ENCODE peak calls at places on chromosomes 7 and 10, in five cellular contexts. H is BE2C, W is OCI-LY7, B is PC-9, D is cardiac muscle cell. L is an unnamed sample.

GRCh38 chr10:71694567-71694968 is 25.0 kb downstream of the C10orf105 start:
- DNase-seq in H (no peak), W (peak; percentile 95), B (no peak), D (no peak), L (no peak)

GRCh38 chr7:149569726-149570422 is 72.3 kb upstream of the ZNF746 start:
- DNase-seq in H (no peak), D (no peak), B (no peak), W (no peak), L (no peak)

GRCh38 chr10:16049050-16049449 is 188.7 kb upstream of the MINDY3 start:
- DNase-seq in W (no peak), B (no peak), D (no peak), H (no peak), L (no peak)

GRCh38 chr10:72502581-72502980 is 123.3 kb downstream of the MICU1 start:
- DNase-seq in B (no peak), W (no peak), H (no peak), D (no peak), L (no peak)

GRCh38 chr7:31883761-31884164 is 186.4 kb downstream of the PDE1C start:
- DNase-seq in B (no peak), H (no peak), D (peak; percentile 59), W (no peak), L (peak; percentile 52)

GRCh38 chr10:47104101-47104707 is 193.0 kb downstream of the PTPN20 start:
- DNase-seq in H (no peak), W (no peak), D (peak; percentile 61), B (no peak), L (no peak)

GRCh38 chr7:116678812-116679211 is 6.8 kb downstream of the MET start:
- DNase-seq in B (no peak), H (no peak), D (no peak), W (no peak), L (no peak)

GRCh38 chr7:134927076-134927475 is 59.2 kb upstream of the AGBL3 start:
- DNase-seq in D (no peak), H (no peak), W (no peak), B (no peak), L (no peak)

GRCh38 chr10:22931948-22932347 is 4.1 kb downstream of the ARMC3 start:
- DNase-seq in H (no peak), D (peak; percentile 47), B (peak; percentile 37), W (no peak), L (no peak)

GRCh38 chr10:98460837-98461499 is 14.2 kb upstream of the HPS1 start:
- DNase-seq in W (no peak), D (peak; percentile 93), B (peak; percentile 82), H (peak; percentile 75), L (peak; percentile 71)

GRCh38 chr10:65566906-65567305 is 1358.9 kb upstream of the LRRTM3 start:
- DNase-seq in W (no peak), D (no peak), H (no peak), B (no peak), L (no peak)

GRCh38 chr10:65571011-65571570 is 1354.7 kb upstream of the LRRTM3 start:
- DNase-seq in W (no peak), H (peak; percentile 14), B (peak; percentile 44), D (peak; percentile 18), L (no peak)

GRCh38 chr10:65565246-65565645 is 1360.6 kb upstream of the LRRTM3 start:
- DNase-seq in W (no peak), D (no peak), H (no peak), B (no peak), L (no peak)

GRCh38 chr10:65570143-65571010 is 1355.5 kb upstream of the LRRTM3 start:
- DNase-seq in H (peak; percentile 89), W (no peak), B (peak; percentile 49), D (peak; percentile 64), L (no peak)
- H3K4me3 ChIP-seq in H (peak overlapping the region; percentile 85), W (no peak overlapping the region), B (peak overlapping the region; percentile 79), D (peak overlapping the region; percentile 37), L (peak overlapping the region; percentile 45)

GRCh38 chr10:109022417-109023049 is 900.8 kb downstream of the XPNPEP1 start:
- DNase-seq in B (no peak), W (no peak), D (no peak), H (no peak), L (no peak)

DNA sequence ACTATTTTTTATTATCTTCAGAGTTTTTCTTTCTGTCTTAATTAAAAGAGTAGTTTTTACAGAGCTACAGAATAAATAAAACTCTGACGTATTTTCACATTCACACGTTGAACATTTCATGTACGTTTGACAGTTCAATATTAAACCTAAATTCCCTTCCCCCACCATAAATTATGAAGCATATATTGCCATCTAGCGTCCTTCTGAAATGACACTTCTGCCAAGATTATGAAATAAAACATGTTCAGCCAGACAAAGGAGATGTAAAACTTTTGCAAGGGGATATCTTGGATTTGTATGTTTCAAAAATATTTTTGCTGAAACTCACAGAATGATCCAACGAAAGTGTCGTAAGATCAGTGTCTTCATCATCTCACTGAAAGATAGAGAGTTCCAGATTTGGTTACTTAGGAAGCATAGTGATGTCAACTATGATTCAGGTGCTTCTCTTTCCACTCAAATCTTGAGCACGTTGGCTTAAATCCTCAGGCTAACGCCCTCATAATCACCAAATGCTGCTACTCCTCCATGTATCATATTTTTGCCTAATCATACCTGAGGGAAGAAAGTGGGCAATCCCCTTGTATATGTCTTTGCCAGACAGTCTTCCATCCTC is 904.3 kb downstream of the XPNPEP1 start:
- DNase-seq in W (peak; percentile 4), H (no peak), B (no peak), D (peak; percentile 4), L (no peak)
- TF ChIP-seq CTCF in W (peak; percentile 70), H (peak; percentile 47), B (no peak), D (no peak), L (no peak)

GRCh38 chr10:74988787-74989574 is 122.5 kb upstream of the SAMD8 start:
- DNase-seq in D (no peak), H (no peak), B (no peak), W (no peak), L (no peak)

GRCh38 chr10:74987339-74988054 is 124.0 kb upstream of the SAMD8 start:
- DNase-seq in H (no peak), D (peak; percentile 43), B (no peak), W (no peak), L (no peak)

GRCh38 chr10:74991435-74991834 is 120.0 kb upstream of the SAMD8 start:
- DNase-seq in B (no peak), D (peak; percentile 22), H (no peak), W (peak; percentile 52), L (no peak)

GRCh38 chr10:74992068-74992467 is 119.4 kb upstream of the SAMD8 start:
- DNase-seq in W (no peak), B (no peak), D (no peak), H (no peak), L (no peak)

GRCh38 chr10:74988055-74988773 is 123.2 kb upstream of the SAMD8 start:
- DNase-seq in W (no peak), D (peak; percentile 58), H (no peak), B (no peak), L (no peak)
- H3K4me3 ChIP-seq in W (no peak overlapping the region), D (no peak overlapping the region), H (no peak overlapping the region), B (no peak overlapping the region), L (no peak overlapping the region)

DNA sequence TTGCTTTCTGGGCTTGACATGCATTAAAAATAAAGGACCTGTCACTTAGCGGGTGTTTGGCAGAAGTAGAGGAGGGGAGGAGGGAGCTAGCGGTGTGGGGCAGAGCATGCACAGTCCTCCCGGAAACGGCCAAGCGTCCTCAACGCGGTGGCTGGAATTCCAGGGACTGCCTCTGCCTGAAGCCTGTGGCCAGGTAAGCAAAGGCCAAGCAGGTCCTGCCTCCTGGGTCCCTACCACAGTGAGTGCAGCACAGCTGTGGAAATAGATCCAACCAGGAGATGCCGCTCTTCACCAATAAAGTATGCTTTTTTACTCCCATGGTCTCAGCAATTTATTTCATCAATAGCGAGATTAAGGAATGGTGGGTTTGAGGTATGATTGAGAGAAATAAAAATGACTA is 323.4 kb downstream of the WDR37 start:
- DNase-seq in H (no peak), W (no peak), B (no peak), D (no peak), L (no peak)
- TF ChIP-seq CTCF in H (no peak), W (peak; percentile 56), B (no peak), D (no peak), L (no peak)

GRCh38 chr7:46909601-46910051 is 672.3 kb downstream of the TNS3 start:
- DNase-seq in H (no peak), B (no peak), W (no peak), D (peak; percentile 61), L (peak; percentile 87)
- H3K4me3 ChIP-seq in H (no peak overlapping the region), B (no peak overlapping the region), W (no peak overlapping the region), D (no peak overlapping the region), L (no peak overlapping the region)

GRCh38 chr10:2077231-2077630 is 339.9 kb upstream of the ADARB2 start:
- DNase-seq in W (no peak), B (no peak), H (no peak), D (no peak), L (no peak)

GRCh38 chr10:2079603-2080078 is 342.3 kb upstream of the ADARB2 start:
- DNase-seq in W (no peak), D (no peak), H (no peak), B (no peak), L (no peak)

GRCh38 chr10:2083591-2083990 is 346.3 kb upstream of the ADARB2 start:
- DNase-seq in D (no peak), B (no peak), W (no peak), H (no peak), L (no peak)

GRCh38 chr10:2076528-2076927 is 339.2 kb upstream of the ADARB2 start:
- DNase-seq in D (no peak), W (no peak), H (no peak), B (no peak), L (no peak)

GRCh38 chr10:2081501-2081900 is 344.2 kb upstream of the ADARB2 start:
- DNase-seq in B (no peak), W (no peak), D (no peak), H (no peak), L (no peak)
- TF ChIP-seq CTCF in B (no peak), W (no peak), D (no peak), H (no peak), L (no peak)

GRCh38 chr7:12923971-12924370 is 236.5 kb downstream of the ARL4A start:
- DNase-seq in B (peak; percentile 79), D (peak; percentile 29), H (no peak), W (no peak), L (no peak)
- H3K4me3 ChIP-seq in B (no peak overlapping the region), D (no peak overlapping the region), H (no peak overlapping the region), W (no peak overlapping the region), L (no peak overlapping the region)

GRCh38 chr10:118106426-118106825 is 59.7 kb upstream of the RAB11FIP2 start:
- DNase-seq in H (peak; percentile 58), W (peak; percentile 5), D (peak; percentile 65), B (no peak), L (no peak)
- TF ChIP-seq CTCF in H (peak; percentile 65), W (peak; percentile 62), D (peak; percentile 55), B (peak; percentile 32), L (peak; percentile 42)

DNA sequence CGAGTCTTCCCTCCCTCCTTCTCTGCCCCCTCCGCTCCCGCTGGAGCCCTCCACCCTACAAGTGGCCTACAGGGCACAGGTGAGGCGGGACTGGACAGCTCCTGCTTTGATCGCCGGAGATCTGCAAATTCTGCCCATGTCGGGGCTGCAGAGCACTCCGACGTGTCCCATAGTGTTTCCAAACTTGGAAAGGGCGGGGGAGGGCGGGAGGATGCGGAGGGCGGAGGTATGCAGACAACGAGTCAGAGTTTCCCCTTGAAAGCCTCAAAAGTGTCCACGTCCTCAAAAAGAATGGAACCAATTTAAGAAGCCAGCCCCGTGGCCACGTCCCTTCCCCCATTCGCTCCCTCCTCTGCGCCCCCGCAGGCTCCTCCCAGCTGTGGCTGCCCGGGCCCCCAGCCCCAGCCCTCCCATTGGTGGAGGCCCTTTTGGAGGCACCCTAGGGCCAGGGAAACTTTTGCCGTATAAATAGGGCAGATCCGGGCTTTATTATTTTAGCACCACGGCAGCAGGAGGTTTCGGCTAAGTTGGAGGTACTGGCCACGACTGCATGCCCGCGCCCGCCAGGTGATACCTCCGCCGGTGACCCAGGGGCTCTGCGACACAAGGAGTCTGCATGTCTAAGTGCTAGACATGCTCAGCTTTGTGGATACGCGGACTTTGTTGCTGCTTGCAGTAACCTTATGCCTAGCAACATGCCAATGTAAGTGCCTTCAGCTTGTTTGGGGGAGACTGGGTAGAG is at the start of gene COL1A2:
- DNase-seq in D (peak; percentile 99), H (no peak), B (no peak), W (no peak), L (peak; percentile 94)
- H3K4me3 ChIP-seq in D (peak within 1 kb of the TSS; percentile 23), H (no peak within 1 kb of the TSS), B (no peak within 1 kb of the TSS), W (no peak within 1 kb of the TSS), L (peak within 1 kb of the TSS; percentile 67)

L was measured in BJ.